ENCODE peak calls at places on chromosomes 12 and 14, in six cellular contexts. O is PC-9, Z is esophagus squamous epithelium, G is right cardiac atrium, X is fibroblast of lung, W is endodermal cell. H is an unnamed sample.

GRCh38 chr12:26088999-26089398 is 35.8 kb downstream of the BHLHE41 start:
- DNase-seq in W (no peak), G (no peak), X (no peak), Z (no peak), O (no peak), H (no peak)

GRCh38 chr12:110453569-110454296 is 3.6 kb upstream of the ARPC3 start:
- DNase-seq in X (no peak), Z (no peak), G (no peak), O (no peak), W (no peak), H (no peak)

GRCh38 chr12:66848967-66849366 is 170.1 kb upstream of the GRIP1 start:
- DNase-seq in G (no peak), W (peak), Z (no peak), O (no peak), X (no peak), H (no peak)

GRCh38 chr12:44287545-44287944 is 451.7 kb downstream of the TMEM117 start:
- DNase-seq in Z (no peak), W (no peak), X (peak), G (no peak), O (no peak), H (no peak)

GRCh38 chr12:124233846-124234620 is 60.9 kb upstream of the RFLNA start:
- DNase-seq in W (no peak), X (peak), Z (no peak), O (no peak), G (no peak), H (no peak)

GRCh38 chr12:130031571-130032189 is 127.9 kb upstream of the TMEM132D start:
- DNase-seq in O (peak), W (peak), Z (no peak), G (peak), X (no peak), H (peak)

GRCh38 chr12:101047652-101048051 is 162.4 kb downstream of the SLC5A8 start:
- DNase-seq in O (no peak), X (no peak), Z (no peak), W (no peak), G (no peak), H (no peak)

GRCh38 chr14:105430535-105430934 is 10.9 kb downstream of the MTA1 start:
- DNase-seq in Z (no peak), W (no peak), O (peak), G (peak), X (peak), H (no peak)

GRCh38 chr12:70830221-70831061 is 90.1 kb downstream of the PTPRR start:
- DNase-seq in X (no peak), O (no peak), Z (no peak), W (no peak), G (no peak), H (no peak)

GRCh38 chr12:1575287-1575798 is 19.0 kb downstream of the FBXL14 start:
- DNase-seq in W (peak), Z (no peak), X (no peak), G (no peak), O (peak), H (no peak)

GRCh38 chr12:130764475-130765185 is 48.5 kb upstream of the RIMBP2 start:
- DNase-seq in Z (no peak), O (no peak), X (peak), G (no peak), W (peak), H (no peak)

GRCh38 chr14:24883571-24883970 is 166.4 kb downstream of the STXBP6 start:
- DNase-seq in X (no peak), Z (no peak), G (no peak), W (no peak), O (no peak), H (no peak)

GRCh38 chr12:108589840-108590229 is 8.0 kb downstream of the TMEM119 start:
- DNase-seq in W (no peak), G (no peak), O (no peak), X (no peak), Z (no peak), H (no peak)

GRCh38 chr12:94100990-94101901 is 47.1 kb upstream of the PLXNC1 start:
- DNase-seq in G (peak), O (no peak), X (peak), Z (peak), W (peak), H (peak)

GRCh38 chr14:67541448-67542387 is 8.6 kb downstream of the PLEKHH1 start:
- DNase-seq in Z (no peak), W (peak), G (no peak), O (no peak), X (no peak), H (no peak)

GRCh38 chr12:8590842-8591545 is 21.7 kb downstream of the AICDA start:
- DNase-seq in X (no peak), O (no peak), Z (no peak), W (peak), G (no peak), H (no peak)

GRCh38 chr14:75046899-75047298 is 4.4 kb downstream of the MLH3 start:
- DNase-seq in X (no peak), O (no peak), Z (no peak), G (no peak), W (no peak), H (no peak)

DNA sequence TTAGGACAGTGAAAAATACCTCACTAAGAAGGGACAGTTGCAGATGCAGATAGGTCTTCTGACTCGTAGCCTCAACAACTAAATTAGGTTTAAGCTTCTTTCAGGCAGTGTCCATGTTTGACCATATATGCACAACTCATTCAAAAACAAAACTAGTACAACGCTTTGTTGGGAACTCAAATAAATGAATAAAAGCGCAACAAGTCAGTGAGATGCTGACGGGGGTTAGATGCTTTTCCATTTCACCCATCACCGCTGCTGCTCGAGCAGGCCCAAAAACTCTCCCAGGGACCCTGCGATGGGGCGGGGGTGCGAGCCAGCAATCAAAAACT is 625 bp downstream of the RPAP3 start:
- DNase-seq in O (no peak), Z (no peak), X (no peak), W (no peak), G (no peak), H (no peak)
- H3K27ac ChIP-seq in O (peak), Z (peak), X (peak), W (no peak), G (no peak), H (peak)

GRCh38 chr12:50621435-50622304 is 116.9 kb downstream of the DIP2B start:
- DNase-seq in X (peak), Z (no peak), G (no peak), O (no peak), W (no peak), H (no peak)
- H3K27ac ChIP-seq in X (no peak), Z (peak), G (no peak), O (peak), W (peak), H (no peak)

DNA sequence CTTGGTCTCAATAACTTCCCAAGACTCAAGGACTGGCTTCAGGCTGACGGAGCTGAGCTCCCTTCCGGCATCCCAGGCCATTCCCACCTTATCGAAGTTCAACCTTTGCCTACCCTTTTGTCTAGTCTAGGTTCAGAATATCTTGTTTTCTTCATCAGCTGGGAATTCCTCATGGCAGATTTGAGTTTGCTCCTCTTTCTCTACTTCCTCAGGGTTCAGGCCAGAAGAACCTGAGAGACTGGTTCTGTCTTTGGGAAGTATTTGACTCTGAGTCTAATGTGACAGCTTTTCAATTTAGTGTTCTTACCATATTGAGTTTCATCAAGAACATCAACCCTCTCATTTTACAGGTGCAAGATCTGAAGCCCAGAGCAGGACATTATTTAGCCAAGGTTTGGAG is 2.1 kb downstream of the BIN2 start:
- DNase-seq in Z (no peak), X (no peak), G (no peak), W (no peak), O (peak), H (no peak)
- H3K27ac ChIP-seq in Z (peak), X (no peak), G (no peak), W (no peak), O (peak), H (peak)

GRCh38 chr12:52232233-52232915 is 669 bp upstream of the KRT7 start:
- DNase-seq in W (no peak), Z (no peak), X (no peak), O (peak), G (no peak), H (no peak)

GRCh38 chr12:52232916-52233461 is at the start of gene KRT7:
- DNase-seq in X (no peak), G (no peak), Z (no peak), O (peak), W (peak), H (no peak)

GRCh38 chr12:52230364-52231281 is 2.4 kb upstream of the KRT7 start:
- DNase-seq in W (no peak), O (peak), G (no peak), X (peak), Z (no peak), H (no peak)

GRCh38 chr12:52229836-52230343 is 3.2 kb upstream of the KRT7 start:
- DNase-seq in G (no peak), O (no peak), W (no peak), Z (no peak), X (no peak), H (no peak)

GRCh38 chr12:52231305-52232232 is 1.5 kb upstream of the KRT7 start:
- DNase-seq in O (peak), Z (no peak), G (no peak), X (no peak), W (no peak), H (no peak)
- H3K27ac ChIP-seq in O (peak), Z (peak), G (no peak), X (peak), W (no peak), H (no peak)

DNA sequence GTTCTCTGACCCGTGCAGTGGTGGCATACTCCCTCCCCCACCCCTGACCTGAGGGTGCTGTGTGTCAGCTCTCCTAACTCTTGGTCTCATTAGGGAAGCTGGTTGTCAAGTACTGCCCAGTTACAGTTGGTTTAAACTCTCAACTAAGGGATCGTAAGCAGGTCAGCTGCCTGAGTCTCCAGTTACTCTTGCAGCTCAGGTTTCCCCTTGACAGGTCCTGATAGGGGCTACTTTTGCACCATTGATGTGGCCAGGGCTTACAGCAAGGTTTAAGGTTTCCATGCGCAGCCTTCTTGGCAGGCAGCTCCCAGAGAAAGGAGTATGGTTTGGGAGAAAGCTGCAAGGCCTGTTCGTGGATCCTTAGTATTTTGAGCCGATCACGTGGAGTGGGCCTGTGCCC is 74.5 kb downstream of the ETV6 start:
- DNase-seq in X (peak), O (no peak), Z (no peak), G (no peak), W (no peak), H (no peak)
- H3K27ac ChIP-seq in X (no peak), O (no peak), Z (peak), G (no peak), W (no peak), H (no peak)

DNA sequence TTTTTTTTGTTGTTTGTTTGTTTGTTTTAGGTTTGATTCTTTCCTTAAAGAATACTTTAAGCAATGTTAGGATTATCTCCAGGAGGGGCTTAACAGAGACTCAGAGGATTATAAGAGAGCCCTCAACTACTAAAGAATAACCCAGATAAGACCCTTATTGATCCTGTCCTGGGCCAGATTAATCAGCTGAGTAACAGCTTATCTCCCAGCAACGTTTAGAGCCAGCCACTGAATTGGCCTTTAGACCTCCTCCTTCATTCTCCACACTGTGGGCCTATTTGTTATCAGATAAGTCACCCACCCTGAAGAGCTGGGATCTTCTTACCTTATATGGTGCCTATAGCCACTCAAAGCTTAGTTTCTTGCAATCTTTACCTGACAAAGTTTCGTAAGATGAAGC is 71.1 kb downstream of the FIGNL2 start:
- DNase-seq in W (peak), Z (no peak), X (no peak), G (no peak), O (no peak), H (no peak)
- H3K27ac ChIP-seq in W (no peak), Z (no peak), X (no peak), G (no peak), O (no peak), H (no peak)

DNA sequence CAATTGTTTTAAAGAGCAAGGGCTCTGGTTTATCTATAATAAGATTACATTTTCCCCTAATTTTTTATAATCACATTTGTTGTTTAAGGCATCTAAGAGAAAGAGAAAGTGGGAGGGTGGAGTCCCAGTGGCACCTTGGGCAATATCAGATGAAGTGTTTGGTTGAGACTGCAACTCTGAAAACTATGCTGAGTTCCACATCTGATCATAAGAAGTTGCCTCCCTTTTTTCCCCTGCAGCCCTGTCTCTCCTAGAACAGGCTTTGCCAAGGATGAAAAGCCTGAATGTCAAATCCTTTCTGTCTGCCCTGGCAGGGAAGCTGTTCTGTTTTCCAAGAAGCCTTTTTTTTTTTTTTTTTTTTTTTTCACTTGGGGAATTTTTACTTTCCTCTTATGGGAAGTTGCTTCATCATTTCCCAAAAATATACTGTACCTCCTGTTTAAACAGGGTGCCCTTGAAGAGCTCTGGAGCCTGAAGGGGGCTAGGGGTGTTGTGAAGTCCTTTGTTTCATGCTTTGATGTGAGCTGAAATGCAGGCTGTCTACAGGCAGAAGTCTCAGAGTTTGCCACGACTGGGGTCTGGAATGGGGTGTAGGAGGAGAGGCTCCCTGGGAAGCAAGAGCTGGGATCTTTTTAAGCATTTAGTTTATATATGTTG is 71.3 kb downstream of the SUSD6 start:
- DNase-seq in Z (no peak), X (no peak), O (no peak), W (no peak), G (no peak), H (no peak)
- H3K27ac ChIP-seq in Z (peak), X (no peak), O (no peak), W (no peak), G (peak), H (no peak)

GRCh38 chr14:99579077-99579836 is 24.8 kb downstream of the CCDC85C start:
- DNase-seq in G (no peak), W (no peak), X (no peak), Z (no peak), O (peak), H (no peak)

GRCh38 chr14:99578541-99579044 is 25.4 kb downstream of the CCDC85C start:
- DNase-seq in X (no peak), O (no peak), W (no peak), G (peak), Z (no peak), H (no peak)

GRCh38 chr14:99576304-99576703 is 27.7 kb downstream of the CCDC85C start:
- DNase-seq in Z (no peak), G (no peak), W (peak), X (no peak), O (peak), H (no peak)

GRCh38 chr14:99575043-99576023 is 28.7 kb downstream of the CCDC85C start:
- DNase-seq in O (peak), Z (no peak), W (no peak), G (no peak), X (peak), H (no peak)

GRCh38 chr14:99576761-99577705 is 27.0 kb downstream of the CCDC85C start:
- DNase-seq in X (peak), W (no peak), O (no peak), G (no peak), Z (no peak), H (no peak)
- H3K27ac ChIP-seq in X (no peak), W (no peak), O (no peak), G (peak), Z (peak), H (no peak)

H was measured in CD4-positive, alpha-beta T cell.